ENCODE peak calls at places on chromosomes 16 and 17, in six cellular contexts. S is fibroblast of the aortic adventitia; Y is activated CD4-positive, alpha-beta T cell treated with anti-CD3 and anti-CD28 coated beads, Interleukin-2, amount 50 U/mL, for 48 hours; A is stimulated activated CD8-positive, alpha-beta memory T cell treated with anti-CD3 and anti-CD28 coated beads, Interleukin-2, amount 100 ng/mL, for 1 hour; M is NCI-H1694 treated with DMSO at 0.1 percent for 48 hours; T is activated CD8-positive, alpha-beta memory T cell treated with anti-CD3 and anti-CD28 coated beads for 4 hours. Z is an unnamed sample.

GRCh38 chr17:71107136-71107535 is 937.8 kb downstream of the KCNJ2 start:
- DNase-seq in S (no peak), Y (no peak), A (no peak), M (no peak), T (no peak), Z (no peak)

GRCh38 chr16:57601801-57602478 is 26.5 kb upstream of the ADGRG1 start:
- DNase-seq in S (no peak), Y (peak), A (no peak), M (no peak), T (no peak), Z (no peak)

GRCh38 chr17:2399572-2400473 is 1.0 kb downstream of the MNT start:
- DNase-seq in S (peak), Y (peak), A (peak), M (peak), T (peak), Z (peak)

GRCh38 chr17:29112780-29113295 is 67.4 kb downstream of the MYO18A start:
- DNase-seq in S (peak), Y (no peak), A (no peak), M (no peak), T (no peak), Z (no peak)

GRCh38 chr17:75116681-75117080 is 6.9 kb downstream of the ARMC7 start:
- DNase-seq in S (peak), Y (no peak), A (no peak), M (no peak), T (no peak), Z (no peak)

GRCh38 chr16:405548-406506 is 4.1 kb downstream of the DECR2 start:
- DNase-seq in S (no peak), Y (no peak), A (no peak), M (no peak), T (no peak), Z (no peak)

GRCh38 chr16:965487-965886 is 5.3 kb downstream of the LMF1 start:
- DNase-seq in S (no peak), Y (no peak), A (no peak), M (no peak), T (no peak), Z (no peak)

GRCh38 chr17:53353919-53354351 is 468.8 kb upstream of the KIF2B start:
- DNase-seq in S (no peak), Y (no peak), A (no peak), M (peak), T (no peak), Z (no peak)

GRCh38 chr16:74999208-74999682 is 421 bp downstream of the ZNRF1 start:
- DNase-seq in S (peak), Y (peak), A (no peak), M (no peak), T (no peak), Z (no peak)

Z was measured in esophagus squamous epithelium.